ENCODE peak calls at places on chromosome 15, in four cellular contexts. M is EL; C is stimulated activated CD4-positive, alpha-beta T cell treated with anti-CD3 and anti-CD28 coated beads, Interleukin-12 subunit alpha, Interleukin-12 subunit beta, amount 100 ng/mL, for 48 hours; O is nephron progenitor cell. S is an unnamed sample.

GRCh38 chr15:47822066-47822465 is 104.8 kb downstream of the SEMA6D start:
- DNase-seq in M (no peak), C (no peak), O (peak; percentile 30), S (peak; percentile 29)

GRCh38 chr15:70563561-70564095 is 199.7 kb downstream of the UACA start:
- DNase-seq in M (no peak), C (no peak), O (no peak), S (no peak)

GRCh38 chr15:73851679-73852078 is 21.7 kb upstream of the TBC1D21 start:
- DNase-seq in M (peak; percentile 50), C (peak; percentile 27), O (peak; percentile 89), S (peak; percentile 37)

GRCh38 chr15:46304320-46304719 is 669.5 kb downstream of the SQOR start:
- DNase-seq in M (no peak), C (peak; percentile 1), O (peak; percentile 35), S (peak; percentile 17)

GRCh38 chr15:86247249-86247955 is 167.7 kb downstream of the AGBL1 start:
- DNase-seq in M (no peak), C (no peak), O (no peak), S (no peak)

GRCh38 chr15:67833504-67834248 is 6.2 kb downstream of the RNU6-1 start:
- DNase-seq in M (peak; percentile 59), C (no peak), O (peak; percentile 80), S (peak; percentile 72)

GRCh38 chr15:25501828-25502446 is 63.1 kb upstream of the UBE3A start:
- DNase-seq in M (peak; percentile 34), C (no peak), O (no peak), S (peak; percentile 29)

GRCh38 chr15:32784571-32784970 is 66.8 kb downstream of the GREM1 start:
- DNase-seq in M (peak; percentile 35), C (no peak), O (no peak), S (no peak)

GRCh38 chr15:57518779-57519410 is 72.8 kb upstream of the MYZAP start:
- DNase-seq in M (no peak), C (no peak), O (no peak), S (no peak)

GRCh38 chr15:64233299-64233698 is 70.5 kb upstream of the PPIB start:
- DNase-seq in M (no peak), C (no peak), O (no peak), S (no peak)

GRCh38 chr15:56786966-56787365 is 53.7 kb upstream of the ZNF280D start:
- DNase-seq in M (no peak), C (no peak), O (no peak), S (no peak)

GRCh38 chr15:39269352-39269751 is 311.5 kb upstream of the THBS1 start:
- DNase-seq in M (peak; percentile 32), C (no peak), O (no peak), S (no peak)